ENCODE peak calls at places on chromosomes 6 and 20, in nine cellular contexts. O is cardiac muscle cell, W is PC-9, G is pancreas, C is GM12878, T is psoas muscle, M is heart right ventricle, H is stomach, D is right lobe of liver. R is an unnamed sample. For H3K4me1, the result is how much of the 10 kb centered on the place peaks cover.

GRCh38 chr20:57030611-57031600 is 235.5 kb downstream of the BMP7 start:
- DNase-seq in O (peak), W (peak), G (no peak), C (no peak), T (no peak), M (no peak), H (no peak), D (no peak), R (no peak)

GRCh38 chr6:16273266-16273665 is 34.9 kb downstream of the GMPR start:
- DNase-seq in O (no peak), W (no peak), G (no peak), C (no peak), T (no peak), M (no peak), H (no peak), D (no peak), R (no peak)

GRCh38 chr6:69631552-69632346 is 165.1 kb downstream of the LMBRD1 start:
- DNase-seq in O (no peak), W (no peak), G (no peak), C (no peak), T (no peak), M (no peak), H (no peak), D (no peak), R (no peak)

GRCh38 chr20:15446373-15446772 is 1109.0 kb upstream of the FLRT3 start:
- DNase-seq in O (no peak), W (no peak), G (peak), C (no peak), T (peak), M (no peak), H (no peak), D (peak), R (no peak)

GRCh38 chr6:144901412-144901811 is 616.3 kb downstream of the UTRN start:
- DNase-seq in O (no peak), W (no peak), G (no peak), C (no peak), T (no peak), M (no peak), H (no peak), D (no peak), R (no peak)

GRCh38 chr20:33203444-33203843 is 13.7 kb upstream of the BPIFA3 start:
- DNase-seq in O (no peak), W (no peak), G (no peak), C (no peak), T (no peak), M (no peak), H (no peak), D (no peak), R (no peak)

GRCh38 chr20:39893013-39893685 is 795.9 kb downstream of the MAFB start:
- DNase-seq in O (no peak), W (no peak), G (no peak), C (no peak), T (no peak), M (no peak), H (no peak), D (no peak), R (no peak)

GRCh38 chr6:135780326-135780725 is 71.2 kb upstream of the PDE7B start:
- DNase-seq in O (no peak), W (no peak), G (no peak), C (no peak), T (no peak), M (no peak), H (no peak), D (no peak), R (no peak)

GRCh38 chr20:48186447-48186846 is 401.2 kb upstream of the SULF2 start:
- DNase-seq in O (no peak), W (no peak), G (no peak), C (no peak), T (no peak), M (no peak), H (no peak), D (no peak), R (no peak)

GRCh38 chr6:163414117-163414366 is 476 bp upstream of the QKI start:
- DNase-seq in O (no peak), W (no peak), G (no peak), C (no peak), T (no peak), M (no peak), H (no peak), D (no peak), R (no peak)

GRCh38 chr20:32460683-32461320 is 102.7 kb downstream of the ASXL1 start:
- DNase-seq in O (no peak), W (no peak), G (no peak), C (no peak), T (no peak), M (no peak), H (no peak), D (no peak), R (no peak)

GRCh38 chr20:57167971-57168693 is 98.3 kb downstream of the BMP7 start:
- DNase-seq in O (no peak), W (no peak), G (no peak), C (no peak), T (no peak), M (peak), H (no peak), D (no peak), R (no peak)

GRCh38 chr20:3447321-3447720 is 23.5 kb upstream of the ATRN start:
- DNase-seq in O (no peak), W (no peak), G (no peak), C (no peak), T (no peak), M (no peak), H (no peak), D (no peak), R (no peak)

GRCh38 chr6:116779569-116780164 is 14.1 kb upstream of the FAM162B start:
- DNase-seq in O (peak), W (no peak), G (no peak), C (no peak), T (no peak), M (no peak), H (no peak), D (no peak), R (no peak)

GRCh38 chr6:117444600-117444999 is 18.9 kb upstream of the ROS1 start:
- DNase-seq in O (no peak), W (no peak), G (no peak), C (no peak), T (no peak), M (no peak), H (no peak), D (no peak), R (no peak)

GRCh38 chr6:4130357-4130987 is 4.9 kb downstream of the ECI2 start:
- DNase-seq in O (no peak), W (no peak), G (peak), C (no peak), T (no peak), M (no peak), H (peak), D (peak), R (peak)

GRCh38 chr6:105871542-105871941 is 214.6 kb upstream of the PRDM1 start:
- DNase-seq in O (no peak), W (no peak), G (no peak), C (no peak), T (no peak), M (no peak), H (no peak), D (no peak), R (no peak)

GRCh38 chr6:37068523-37069270 is 63.2 kb downstream of the FGD2 start:
- DNase-seq in O (no peak), W (no peak), G (no peak), C (no peak), T (peak), M (no peak), H (no peak), D (no peak), R (no peak)

GRCh38 chr6:42093582-42094329 is 43.4 kb downstream of the TAF8 start:
- DNase-seq in O (peak), W (peak), G (no peak), C (no peak), T (no peak), M (no peak), H (peak), D (no peak), R (no peak)

GRCh38 chr6:125640441-125641150 is 108.8 kb upstream of the HEY2 start:
- DNase-seq in O (no peak), W (no peak), G (no peak), C (no peak), T (no peak), M (no peak), H (no peak), D (no peak), R (no peak)

GRCh38 chr6:40933864-40934263 is 105.2 kb downstream of the UNC5CL start:
- DNase-seq in O (no peak), W (no peak), G (no peak), C (no peak), T (no peak), M (no peak), H (no peak), D (no peak), R (no peak)

GRCh38 chr6:15299430-15300131 is 53.7 kb downstream of the JARID2 start:
- DNase-seq in O (no peak), W (no peak), G (no peak), C (peak), T (peak), M (peak), H (peak), D (no peak), R (no peak)

GRCh38 chr6:27025351-27025750 is 222.2 kb upstream of the PRSS16 start:
- DNase-seq in O (no peak), W (no peak), G (no peak), C (no peak), T (no peak), M (no peak), H (no peak), D (no peak), R (no peak)

GRCh38 chr20:36950432-36951197 is 893 bp downstream of the SAMHD1 start:
- DNase-seq in O (no peak), W (peak), G (peak), C (no peak), T (no peak), M (peak), H (peak), D (no peak), R (peak)

GRCh38 chr6:42279966-42280629 is 62.4 kb upstream of the MRPS10 start:
- DNase-seq in O (no peak), W (no peak), G (no peak), C (no peak), T (peak), M (peak), H (peak), D (no peak), R (no peak)

GRCh38 chr20:47854687-47855212 is 69.5 kb upstream of the SULF2 start:
- DNase-seq in O (peak), W (peak), G (no peak), C (no peak), T (no peak), M (no peak), H (no peak), D (no peak), R (no peak)

GRCh38 chr6:149925253-149925973 is 2.5 kb upstream of the RAET1G start:
- DNase-seq in O (no peak), W (no peak), G (no peak), C (no peak), T (peak), M (no peak), H (no peak), D (no peak), R (no peak)

GRCh38 chr6:158912591-158912990 is 87.4 kb downstream of the RSPH3 start:
- DNase-seq in O (no peak), W (no peak), G (no peak), C (no peak), T (no peak), M (no peak), H (no peak), D (no peak), R (no peak)

GRCh38 chr6:94272327-94272726 is 853.0 kb upstream of the EPHA7 start:
- DNase-seq in O (no peak), W (no peak), G (no peak), C (no peak), T (no peak), M (no peak), H (no peak), D (no peak), R (no peak)

GRCh38 chr6:155201461-155202226 is 62.2 kb upstream of the CLDN20 start:
- DNase-seq in O (no peak), W (peak), G (no peak), C (no peak), T (no peak), M (no peak), H (no peak), D (no peak), R (no peak)

GRCh38 chr6:166587631-166588413 is 1.3 kb upstream of the RAMACL start:
- DNase-seq in O (no peak), W (no peak), G (no peak), C (peak), T (no peak), M (no peak), H (no peak), D (no peak), R (no peak)

GRCh38 chr6:106973018-106973840 is 1.3 kb downstream of the CD24 start:
- DNase-seq in O (peak), W (peak), G (peak), C (no peak), T (no peak), M (no peak), H (peak), D (peak), R (no peak)

GRCh38 chr6:5580736-5581568 is 319.6 kb downstream of the FARS2 start:
- DNase-seq in O (no peak), W (no peak), G (no peak), C (no peak), T (no peak), M (no peak), H (no peak), D (no peak), R (no peak)

GRCh38 chr20:41072099-41072798 is 43.6 kb downstream of the TOP1 start:
- DNase-seq in O (no peak), W (peak), G (no peak), C (no peak), T (no peak), M (peak), H (no peak), D (no peak), R (no peak)

GRCh38 chr20:39291301-39291700 is 329.2 kb downstream of the DHX35 start:
- DNase-seq in O (no peak), W (no peak), G (no peak), C (no peak), T (no peak), M (no peak), H (no peak), D (no peak), R (no peak)

GRCh38 chr6:50815436-50816114 is 3.1 kb upstream of the TFAP2B start:
- DNase-seq in O (no peak), W (no peak), G (no peak), C (no peak), T (no peak), M (no peak), H (no peak), D (no peak), R (no peak)

GRCh38 chr6:63637865-63638445 is 2.4 kb downstream of the PHF3 start:
- DNase-seq in O (no peak), W (no peak), G (no peak), C (no peak), T (no peak), M (no peak), H (no peak), D (no peak), R (no peak)

GRCh38 chr20:23039885-23040508 is 4.9 kb downstream of the SSTR4 start:
- DNase-seq in O (no peak), W (no peak), G (no peak), C (no peak), T (no peak), M (no peak), H (no peak), D (no peak), R (no peak)

GRCh38 chr6:170529839-170530520 is 23.1 kb downstream of the PSMB1 start:
- DNase-seq in O (peak), W (peak), G (peak), C (peak), T (peak), M (peak), H (peak), D (peak), R (peak)

GRCh38 chr6:28491984-28492317 is 23.6 kb downstream of the GPX6 start:
- DNase-seq in O (no peak), W (no peak), G (no peak), C (no peak), T (no peak), M (no peak), H (no peak), D (no peak), R (no peak)

GRCh38 chr6:28488916-28489365 is 26.7 kb downstream of the GPX6 start:
- DNase-seq in O (peak), W (peak), G (no peak), C (peak), T (no peak), M (no peak), H (no peak), D (no peak), R (no peak)

GRCh38 chr6:28490191-28490890 is 25.3 kb downstream of the GPX6 start:
- DNase-seq in O (no peak), W (no peak), G (no peak), C (no peak), T (no peak), M (no peak), H (no peak), D (no peak), R (no peak)

GRCh38 chr6:28486988-28487742 is 28.4 kb downstream of the GPX6 start:
- DNase-seq in O (no peak), W (no peak), G (no peak), C (no peak), T (no peak), M (no peak), H (no peak), D (no peak), R (no peak)

GRCh38 chr6:28489366-28490190 is 26.0 kb downstream of the GPX6 start:
- DNase-seq in O (peak), W (peak), G (no peak), C (peak), T (no peak), M (no peak), H (peak), D (no peak), R (peak)
- H3K27ac ChIP-seq in O (peak), W (peak), G (no peak), C (no peak), T (no peak), M (no peak), H (no peak), D (no peak), R (no peak)

DNA sequence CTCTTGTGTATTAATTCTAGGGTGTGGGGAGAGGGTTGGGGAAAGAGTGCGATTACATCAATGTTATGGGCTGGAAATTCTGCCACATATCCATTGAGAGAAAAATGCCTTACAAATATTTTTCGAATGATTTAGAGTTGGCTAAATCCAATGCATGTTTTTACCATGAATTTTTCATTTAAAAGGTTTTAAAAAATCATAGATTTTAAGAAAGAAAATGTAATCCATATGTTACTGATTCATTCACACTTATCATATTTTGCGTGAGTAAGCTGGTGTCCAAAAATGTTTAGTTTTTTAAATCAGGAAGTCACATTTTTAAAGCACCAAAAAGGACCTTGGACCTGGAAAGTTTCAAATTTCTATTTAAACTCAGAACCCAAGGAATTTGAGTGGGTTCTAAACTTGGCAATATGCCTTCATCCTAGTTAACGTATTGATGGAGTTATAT is 627.4 kb upstream of the CITED2 start:
- DNase-seq in O (no peak), W (no peak), G (no peak), C (no peak), T (no peak), M (no peak), H (no peak), D (no peak), R (no peak)
- H3K4me3 ChIP-seq in O (no peak), W (no peak), G (no peak), C (no peak), T (no peak), M (no peak), H (no peak), D (no peak), R (no peak)

GRCh38 chr6:30513451-30513850 is 24.1 kb downstream of the HLA-E start:
- DNase-seq in O (no peak), W (no peak), G (no peak), C (no peak), T (no peak), M (no peak), H (no peak), D (no peak), R (no peak)
- H3K4me1 ChIP-seq in O (under half), W (under half), G (under half), C (under half), T (under half), M (under half), H (under half), D (under half), R (under half)

GRCh38 chr6:137914530-137915193 is 47.6 kb downstream of the TNFAIP3 start:
- DNase-seq in O (no peak), W (no peak), G (no peak), C (no peak), T (no peak), M (no peak), H (no peak), D (no peak), R (no peak)

GRCh38 chr6:137915778-137916177 is 48.7 kb downstream of the TNFAIP3 start:
- DNase-seq in O (no peak), W (no peak), G (no peak), C (no peak), T (no peak), M (no peak), H (no peak), D (no peak), R (no peak)

GRCh38 chr6:137912813-137913212 is 45.8 kb downstream of the TNFAIP3 start:
- DNase-seq in O (no peak), W (no peak), G (no peak), C (no peak), T (no peak), M (no peak), H (no peak), D (no peak), R (no peak)

GRCh38 chr6:137913434-137913833 is 46.4 kb downstream of the TNFAIP3 start:
- DNase-seq in O (no peak), W (no peak), G (no peak), C (no peak), T (no peak), M (no peak), H (no peak), D (no peak), R (no peak)

GRCh38 chr6:137913996-137914529 is 47.0 kb downstream of the TNFAIP3 start:
- DNase-seq in O (no peak), W (no peak), G (no peak), C (no peak), T (no peak), M (no peak), H (no peak), D (no peak), R (no peak)
- H3K27ac ChIP-seq in O (no peak), W (no peak), G (no peak), C (no peak), T (no peak), M (no peak), H (no peak), D (no peak), R (no peak)

GRCh38 chr6:138979813-138980668 is 8.0 kb downstream of the REPS1 start:
- DNase-seq in O (no peak), W (no peak), G (no peak), C (no peak), T (no peak), M (no peak), H (no peak), D (no peak), R (no peak)
- H3K4me3 ChIP-seq in O (no peak), W (no peak), G (no peak), C (no peak), T (no peak), M (no peak), H (no peak), D (no peak), R (no peak)

GRCh38 chr6:112232845-112233256 is 21.5 kb downstream of the LAMA4 start:
- DNase-seq in O (no peak), W (no peak), G (no peak), C (no peak), T (no peak), M (peak), H (no peak), D (no peak), R (no peak)

GRCh38 chr6:112231609-112232060 is 22.7 kb downstream of the LAMA4 start:
- DNase-seq in O (no peak), W (no peak), G (no peak), C (no peak), T (no peak), M (no peak), H (no peak), D (no peak), R (no peak)

GRCh38 chr6:112234596-112234995 is 19.8 kb downstream of the LAMA4 start:
- DNase-seq in O (no peak), W (no peak), G (no peak), C (no peak), T (no peak), M (no peak), H (no peak), D (no peak), R (no peak)

GRCh38 chr6:112235956-112236355 is 18.4 kb downstream of the LAMA4 start:
- DNase-seq in O (no peak), W (no peak), G (no peak), C (no peak), T (no peak), M (no peak), H (no peak), D (no peak), R (no peak)

GRCh38 chr6:112233864-112234263 is 20.5 kb downstream of the LAMA4 start:
- DNase-seq in O (no peak), W (no peak), G (no peak), C (no peak), T (no peak), M (peak), H (no peak), D (no peak), R (no peak)
- H3K4me1 ChIP-seq in O (under half), W (under half), G (under half), C (under half), T (under half), M (half or more), H (half or more), D (under half), R (under half)